ENCODE peak calls at places on chromosomes 4 and X, in seven cellular contexts. P is GM23338, O is WTC11, Y is B cell, F is psoas muscle, W is HFFc6, D is H9. M is an unnamed sample.

GRCh38 chr4:22500128-22500611 is 15.7 kb downstream of the ADGRA3 start:
- DNase-seq in P (no peak), W (no peak), D (no peak), Y (no peak), F (no peak), O (no peak), M (no peak)

GRCh38 chrX:68872171-68872570 is 43.4 kb downstream of the EFNB1 start:
- DNase-seq in Y (no peak), W (no peak), O (no peak), P (no peak), D (no peak), F (no peak), M (peak; percentile 46)

GRCh38 chrX:105260291-105261043 is 40.0 kb upstream of the TEX13A start:
- DNase-seq in Y (no peak), D (peak; percentile 47), O (peak; percentile 10), W (no peak), P (no peak), F (no peak), M (no peak)

GRCh38 chrX:16695079-16695676 is 17.3 kb downstream of the CTPS2 start:
- DNase-seq in P (peak; percentile 55), W (peak; percentile 20), Y (peak; percentile 73), O (peak; percentile 70), D (peak; percentile 66), F (peak; percentile 63), M (peak; percentile 49)

GRCh38 chr4:40576651-40577480 is 52.8 kb downstream of the RBM47 start:
- DNase-seq in Y (peak; percentile 67), P (peak; percentile 41), W (peak; percentile 90), F (peak; percentile 69), O (no peak), D (no peak), M (peak; percentile 85)

GRCh38 chr4:98166025-98166730 is 22.9 kb upstream of the STPG2 start:
- DNase-seq in W (peak; percentile 2), F (peak; percentile 30), P (no peak), Y (no peak), D (no peak), O (no peak), M (no peak)

GRCh38 chr4:119068529-119068962 is 67.1 kb upstream of the MYOZ2 start:
- DNase-seq in D (no peak), F (no peak), Y (no peak), O (no peak), W (peak; percentile 53), P (peak; percentile 43), M (no peak)

GRCh38 chrX:43643201-43643600 is 12.9 kb upstream of the MAOA start:
- DNase-seq in P (no peak), F (no peak), D (no peak), W (no peak), O (no peak), Y (no peak), M (no peak)

GRCh38 chrX:53598169-53598568 is 88.3 kb downstream of the HUWE1 start:
- DNase-seq in W (no peak), D (no peak), P (no peak), Y (no peak), O (no peak), F (no peak), M (no peak)

GRCh38 chr4:156946508-156947197 is 24.9 kb downstream of the PDGFC start:
- DNase-seq in F (no peak), W (peak; percentile 99), O (no peak), Y (no peak), P (no peak), D (no peak), M (no peak)

GRCh38 chrX:21972721-21973120 is 32.2 kb downstream of the SMS start:
- DNase-seq in F (no peak), W (peak; percentile 85), Y (peak; percentile 31), D (no peak), O (no peak), P (peak; percentile 27), M (no peak)

GRCh38 chrX:38807873-38808272 is 6.6 kb downstream of the MID1IP1 start:
- DNase-seq in P (peak; percentile 49), W (no peak), F (no peak), O (no peak), D (no peak), Y (no peak), M (no peak)

GRCh38 chr4:1862055-1862911 is 6.3 kb upstream of the LETM1 start:
- DNase-seq in P (peak; percentile 49), Y (peak; percentile 32), O (no peak), D (no peak), W (no peak), F (no peak), M (no peak)

GRCh38 chr4:151415978-151416377 is 7.0 kb downstream of the FHIP1A start:
- DNase-seq in P (no peak), F (no peak), D (no peak), O (no peak), W (peak; percentile 52), Y (no peak), M (no peak)

GRCh38 chr4:98498774-98499173 is 159.6 kb downstream of the TSPAN5 start:
- DNase-seq in D (no peak), P (no peak), F (no peak), Y (no peak), W (no peak), O (no peak), M (no peak)

GRCh38 chrX:47595701-47596655 is 13.7 kb downstream of the TIMP1 start:
- DNase-seq in P (no peak), Y (no peak), W (peak; percentile 52), F (no peak), D (no peak), O (no peak), M (no peak)

GRCh38 chrX:18149454-18149853 is 71.2 kb downstream of the BEND2 start:
- DNase-seq in F (no peak), P (no peak), W (no peak), D (no peak), O (no peak), Y (no peak), M (no peak)

GRCh38 chrX:120365320-120365719 is 3.4 kb downstream of the ATP1B4 start:
- DNase-seq in W (no peak), O (peak; percentile 74), Y (peak; percentile 47), P (peak; percentile 69), F (peak; percentile 76), D (peak; percentile 48), M (peak; percentile 44)

GRCh38 chr4:2789801-2790582 is 2.9 kb upstream of the SH3BP2 start:
- DNase-seq in D (no peak), Y (no peak), P (no peak), F (no peak), W (no peak), O (peak; percentile 19), M (no peak)

GRCh38 chr4:83197555-83198235 is 83.2 kb upstream of the PLAC8 start:
- DNase-seq in D (no peak), W (no peak), P (peak; percentile 16), F (no peak), Y (peak; percentile 68), O (no peak), M (peak; percentile 80)

GRCh38 chr4:164956766-164957643 is 20.5 kb downstream of the TRIM61 start:
- DNase-seq in Y (peak; percentile 78), W (no peak), F (peak; percentile 69), O (peak; percentile 80), D (peak; percentile 89), P (peak; percentile 71), M (peak; percentile 87)

GRCh38 chrX:106802388-106803275 is at the start of gene TBC1D8B:
- DNase-seq in O (peak; percentile 70), W (peak; percentile 87), Y (peak; percentile 42), P (peak; percentile 85), D (peak; percentile 82), F (peak; percentile 64), M (peak; percentile 71)

GRCh38 chr4:164136181-164136616 is 617.7 kb upstream of the SMIM31 start:
- DNase-seq in P (no peak), F (no peak), Y (no peak), D (no peak), O (peak; percentile 13), W (no peak), M (no peak)

GRCh38 chr4:6668391-6668790 is 25.3 kb upstream of the S100P start:
- DNase-seq in Y (no peak), F (no peak), W (peak; percentile 43), P (no peak), O (no peak), D (no peak), M (no peak)

GRCh38 chr4:113094327-113094726 is 44.9 kb downstream of the ANK2 start:
- DNase-seq in Y (no peak), W (no peak), D (no peak), P (no peak), O (no peak), F (no peak), M (no peak)

GRCh38 chr4:113090954-113091353 is 41.5 kb downstream of the ANK2 start:
- DNase-seq in P (no peak), D (no peak), O (no peak), Y (no peak), F (no peak), W (no peak), M (no peak)

GRCh38 chr4:113094802-113095201 is 45.3 kb downstream of the ANK2 start:
- DNase-seq in W (peak; percentile 6), D (no peak), F (no peak), Y (no peak), P (peak; percentile 63), O (no peak), M (no peak)
- TF ChIP-seq CTCF in W (peak; percentile 86), D (peak; percentile 91), F (peak; percentile 43), Y (peak; percentile 13), P (peak; percentile 77), O (peak; percentile 58), M (no peak)

DNA sequence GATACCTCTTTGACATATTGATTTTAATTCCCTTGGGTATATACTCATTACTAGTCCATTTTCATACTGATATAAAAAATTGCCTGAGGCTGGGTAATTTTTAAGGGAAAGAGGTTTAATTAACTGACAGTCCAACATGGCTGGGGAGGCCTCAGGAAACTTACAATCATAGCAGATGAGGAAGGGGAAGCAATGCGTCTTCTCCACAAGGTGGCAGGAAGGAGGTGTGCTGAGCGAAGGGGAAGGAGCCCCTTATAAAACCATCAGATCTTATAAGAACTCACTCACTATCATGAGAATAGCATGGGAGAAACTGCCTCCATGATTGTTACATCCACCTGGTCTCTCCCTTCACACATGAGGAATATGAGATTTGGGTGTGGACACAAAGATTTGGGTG is 42.4 kb downstream of the MSX1 start:
- DNase-seq in D (peak; percentile 41), F (no peak), Y (peak; percentile 26), W (no peak), O (peak; percentile 21), P (peak; percentile 54), M (no peak)
- TF ChIP-seq CTCF in D (peak; percentile 68), F (no peak), Y (peak; percentile 35), W (no peak), O (no peak), P (peak; percentile 70), M (no peak)

DNA sequence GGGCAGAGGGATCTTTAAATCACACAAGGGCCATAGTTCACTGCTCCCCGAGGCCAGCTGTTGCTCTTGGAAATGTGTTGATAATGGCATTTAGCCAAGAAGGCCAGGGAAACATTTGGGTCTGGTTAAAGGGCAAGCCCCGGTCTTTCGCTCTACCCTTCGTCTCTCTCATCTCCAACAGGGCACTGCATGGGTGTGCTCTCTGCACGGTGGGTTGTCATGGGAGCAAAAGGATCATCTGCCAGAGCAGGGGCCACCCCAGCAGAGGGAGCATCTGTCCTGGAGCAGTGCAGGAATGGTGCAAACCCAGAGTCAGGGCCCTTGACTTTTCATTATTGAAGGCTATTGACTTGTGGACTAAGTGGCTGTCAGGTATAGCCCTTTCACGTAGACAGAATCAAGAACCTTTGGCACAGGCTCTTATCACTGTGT is 22.7 kb upstream of the PGRMC2 start:
- DNase-seq in W (no peak), Y (no peak), O (no peak), P (peak; percentile 44), F (no peak), D (peak; percentile 58), M (peak; percentile 59)
- TF ChIP-seq CTCF in W (peak; percentile 41), Y (no peak), O (no peak), P (peak; percentile 62), F (peak; percentile 34), D (peak; percentile 51), M (no peak)

GRCh38 chr4:117700111-117700892 is 334.0 kb upstream of the NDST3 start:
- DNase-seq in F (no peak), D (no peak), Y (no peak), W (no peak), P (peak; percentile 49), O (no peak), M (no peak)
- TF ChIP-seq CTCF in F (no peak), D (peak; percentile 63), Y (no peak), W (no peak), P (peak; percentile 68), O (no peak), M (no peak)